ENCODE peak calls at places on chromosome 5, in four cellular contexts. D is NCI-H510A, F is lower leg skin, C is AG09309. Q is an unnamed sample.

GRCh38 chr5:64206653-64207052 is 41.0 kb downstream of the RNF180 start:
- DNase-seq in D (no peak), F (no peak), C (no peak), Q (no peak)

GRCh38 chr5:81606150-81606549 is 144.7 kb downstream of the SSBP2 start:
- DNase-seq in D (no peak), F (no peak), C (no peak), Q (no peak)

GRCh38 chr5:93995126-93995621 is 253.8 kb upstream of the POU5F2 start:
- DNase-seq in D (peak; percentile 3), F (no peak), C (peak; percentile 49), Q (peak; percentile 16)

GRCh38 chr5:68252678-68253520 is 37.3 kb downstream of the PIK3R1 start:
- DNase-seq in D (peak; percentile 3), F (no peak), C (no peak), Q (no peak)

GRCh38 chr5:10701567-10702039 is 59.4 kb downstream of the DAP start:
- DNase-seq in D (no peak), F (no peak), C (no peak), Q (no peak)

GRCh38 chr5:57176350-57176857 is 2.5 kb downstream of the GPBP1 start:
- DNase-seq in D (no peak), F (no peak), C (peak; percentile 31), Q (peak; percentile 26)

GRCh38 chr5:150616024-150616470 is 24.4 kb upstream of the SYNPO start:
- DNase-seq in D (no peak), F (no peak), C (no peak), Q (no peak)

GRCh38 chr5:152142845-152143469 is 218.3 kb upstream of the GLRA1 start:
- DNase-seq in D (no peak), F (no peak), C (peak; percentile 13), Q (peak; percentile 15)

GRCh38 chr5:151612689-151613427 is 21.7 kb upstream of the FAT2 start:
- DNase-seq in D (peak; percentile 31), F (no peak), C (no peak), Q (no peak)

GRCh38 chr5:173507171-173507570 is 109.3 kb downstream of the BOD1 start:
- DNase-seq in D (no peak), F (no peak), C (no peak), Q (no peak)

GRCh38 chr5:74560245-74560644 is 80.3 kb downstream of the ENC1 start:
- DNase-seq in D (no peak), F (no peak), C (no peak), Q (no peak)

GRCh38 chr5:9830184-9830583 is 200.0 kb upstream of the TAS2R1 start:
- DNase-seq in D (no peak), F (no peak), C (no peak), Q (no peak)